ENCODE peak calls at places on chromosome 11, in nine cellular contexts. B is colonic mucosa, H is cardiac muscle cell, E is heart left ventricle, A is body of pancreas, S is uterus, D is psoas muscle, Z is adipocyte, V is hepatocyte. T is an unnamed sample. For H3K27me3, the result is how much of the 10 kb centered on the place peaks cover.

GRCh38 chr11:108340958-108341357 is 118.1 kb downstream of the ATM start:
- DNase-seq in B (no peak), H (no peak), E (no peak), A (no peak), S (no peak), D (no peak), Z (no peak), V (peak), T (no peak)

GRCh38 chr11:24773326-24773725 is 276.5 kb downstream of the LUZP2 start:
- DNase-seq in B (no peak), H (no peak), E (no peak), A (no peak), S (no peak), D (no peak), Z (no peak), V (no peak), T (no peak)

GRCh38 chr11:115226556-115226955 is 277.7 kb downstream of the CADM1 start:
- DNase-seq in B (no peak), H (peak), E (no peak), A (no peak), S (no peak), D (no peak), Z (peak), V (peak), T (peak)

GRCh38 chr11:73168925-73169579 is 26.9 kb upstream of the FCHSD2 start:
- DNase-seq in B (no peak), H (no peak), E (no peak), A (no peak), S (no peak), D (peak), Z (no peak), V (no peak), T (no peak)

GRCh38 chr11:535519-536454 is at the start of gene HRAS:
- DNase-seq in B (peak), H (peak), E (peak), A (peak), S (peak), D (peak), Z (peak), V (peak), T (peak)

GRCh38 chr11:10752061-10752460 is 1.0 kb downstream of the CTR9 start:
- DNase-seq in B (no peak), H (no peak), E (no peak), A (no peak), S (no peak), D (no peak), Z (no peak), V (no peak), T (no peak)

GRCh38 chr11:86087281-86087680 is 18.4 kb upstream of the PICALM start:
- DNase-seq in B (no peak), H (no peak), E (no peak), A (no peak), S (no peak), D (no peak), Z (no peak), V (no peak), T (no peak)

GRCh38 chr11:70885721-70886305 is 366.6 kb downstream of the SHANK2 start:
- DNase-seq in B (no peak), H (peak), E (no peak), A (no peak), S (no peak), D (no peak), Z (no peak), V (no peak), T (peak)

GRCh38 chr11:34977039-34977906 is 60.9 kb downstream of the PDHX start:
- DNase-seq in B (no peak), H (peak), E (no peak), A (no peak), S (no peak), D (no peak), Z (peak), V (no peak), T (peak)

GRCh38 chr11:34250732-34251639 is 106.8 kb downstream of the ABTB2 start:
- DNase-seq in B (peak), H (no peak), E (peak), A (no peak), S (peak), D (peak), Z (peak), V (peak), T (peak)

GRCh38 chr11:11748706-11749365 is 92.9 kb upstream of the USP47 start:
- DNase-seq in B (no peak), H (no peak), E (no peak), A (no peak), S (no peak), D (no peak), Z (no peak), V (no peak), T (peak)

GRCh38 chr11:46429709-46430108 is 38.1 kb upstream of the CHRM4 start:
- DNase-seq in B (no peak), H (no peak), E (no peak), A (no peak), S (no peak), D (no peak), Z (peak), V (no peak), T (peak)

GRCh38 chr11:14764899-14765527 is 121.4 kb downstream of the PDE3B start:
- DNase-seq in B (no peak), H (peak), E (no peak), A (no peak), S (no peak), D (no peak), Z (peak), V (no peak), T (peak)

GRCh38 chr11:68582416-68583046 is 101.8 kb upstream of the GAL start:
- DNase-seq in B (no peak), H (no peak), E (peak), A (no peak), S (no peak), D (peak), Z (no peak), V (no peak), T (no peak)

GRCh38 chr11:12603362-12604088 is 70.7 kb upstream of the TEAD1 start:
- DNase-seq in B (no peak), H (no peak), E (no peak), A (no peak), S (no peak), D (no peak), Z (no peak), V (no peak), T (no peak)

GRCh38 chr11:72591785-72592490 is 82.3 kb downstream of the PDE2A start:
- DNase-seq in B (no peak), H (no peak), E (no peak), A (no peak), S (no peak), D (no peak), Z (no peak), V (no peak), T (no peak)

GRCh38 chr11:33894402-33894754 is 2.5 kb upstream of the LMO2 start:
- DNase-seq in B (no peak), H (no peak), E (no peak), A (no peak), S (no peak), D (no peak), Z (no peak), V (no peak), T (no peak)

GRCh38 chr11:102560555-102561011 is 30.0 kb upstream of the MMP7 start:
- DNase-seq in B (no peak), H (peak), E (no peak), A (no peak), S (peak), D (no peak), Z (peak), V (no peak), T (peak)

GRCh38 chr11:72743321-72744221 is 8.6 kb downstream of the ARAP1 start:
- DNase-seq in B (no peak), H (no peak), E (no peak), A (no peak), S (no peak), D (peak), Z (no peak), V (no peak), T (no peak)

GRCh38 chr11:44005076-44005800 is 42.5 kb upstream of the ACCSL start:
- DNase-seq in B (peak), H (no peak), E (no peak), A (no peak), S (peak), D (no peak), Z (no peak), V (no peak), T (no peak)

GRCh38 chr11:32433249-32434115 is 1.9 kb downstream of the WT1 start:
- DNase-seq in B (no peak), H (peak), E (no peak), A (no peak), S (no peak), D (no peak), Z (no peak), V (no peak), T (no peak)

GRCh38 chr11:122592641-122593040 is 62.9 kb upstream of the UBASH3B start:
- DNase-seq in B (no peak), H (no peak), E (no peak), A (peak), S (no peak), D (no peak), Z (no peak), V (no peak), T (no peak)

GRCh38 chr11:18773681-18774080 is 17.9 kb downstream of the PTPN5 start:
- DNase-seq in B (no peak), H (no peak), E (no peak), A (no peak), S (no peak), D (no peak), Z (no peak), V (no peak), T (no peak)

DNA sequence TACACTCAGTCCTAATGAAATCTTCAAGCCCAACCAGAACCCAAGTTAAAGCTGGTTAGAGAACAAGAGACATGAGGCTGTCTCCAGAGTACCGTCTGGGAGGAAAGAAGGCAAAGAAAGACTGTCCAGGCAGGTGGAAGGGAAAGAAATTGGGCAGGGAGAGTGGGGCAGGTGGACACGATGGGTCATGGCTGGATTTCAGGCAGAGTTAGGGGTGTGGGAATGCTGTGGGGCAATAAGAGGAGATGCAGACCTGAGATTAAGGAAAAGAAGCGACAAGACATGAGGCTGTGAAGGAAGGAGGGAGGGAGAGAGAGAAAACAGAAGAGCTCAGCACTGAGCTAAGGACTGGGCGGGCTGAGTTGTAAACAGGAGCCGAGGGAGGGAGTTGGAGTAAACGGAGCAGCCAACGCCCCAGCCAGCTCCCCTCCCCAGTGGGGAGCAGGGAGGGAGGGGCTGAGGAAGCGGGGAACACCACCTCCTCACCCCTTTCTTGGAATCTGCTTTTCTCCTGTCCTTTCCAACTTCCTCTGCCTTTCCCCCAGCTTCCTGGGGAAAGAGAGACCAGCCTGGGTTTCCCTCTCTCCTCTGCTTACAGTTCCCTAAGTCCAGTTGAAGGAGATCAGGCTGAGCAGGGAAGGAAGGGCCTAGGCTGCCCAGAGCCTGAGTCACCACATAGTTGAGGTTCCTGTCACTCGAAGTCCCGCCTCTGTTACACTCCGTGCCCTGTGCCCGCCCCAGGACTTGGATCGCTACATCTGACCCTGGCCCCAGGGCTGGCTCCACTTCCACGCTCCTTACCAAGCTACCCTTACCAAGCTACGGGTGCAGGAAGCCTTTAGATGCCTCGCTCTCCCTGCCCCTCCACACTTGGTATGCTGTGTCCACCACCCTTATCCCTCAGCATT is 6.6 kb upstream of the AHNAK start:
- DNase-seq in B (peak), H (peak), E (peak), A (peak), S (peak), D (peak), Z (peak), V (peak), T (peak)
- H3K4me3 ChIP-seq in B (peak), H (no peak), E (peak), A (no peak), S (peak), D (peak), Z (peak), V (no peak), T (peak)

GRCh38 chr11:67050139-67050538 is 6.5 kb upstream of the RHOD start:
- DNase-seq in B (no peak), H (no peak), E (no peak), A (no peak), S (no peak), D (no peak), Z (no peak), V (no peak), T (no peak)

GRCh38 chr11:67045314-67045713 is 11.3 kb upstream of the RHOD start:
- DNase-seq in B (no peak), H (peak), E (no peak), A (no peak), S (no peak), D (peak), Z (peak), V (no peak), T (peak)

GRCh38 chr11:67051945-67052488 is 4.6 kb upstream of the RHOD start:
- DNase-seq in B (no peak), H (no peak), E (no peak), A (no peak), S (no peak), D (no peak), Z (no peak), V (no peak), T (no peak)

GRCh38 chr11:67051494-67051893 is 5.2 kb upstream of the RHOD start:
- DNase-seq in B (no peak), H (no peak), E (no peak), A (no peak), S (no peak), D (no peak), Z (no peak), V (no peak), T (no peak)

GRCh38 chr11:67048515-67048914 is 8.1 kb upstream of the RHOD start:
- DNase-seq in B (no peak), H (no peak), E (no peak), A (no peak), S (no peak), D (no peak), Z (no peak), V (no peak), T (peak)
- H3K27me3 ChIP-seq in B (under half), H (under half), E (under half), A (under half), S (under half), D (under half), Z (under half), V (under half), T (under half)

GRCh38 chr11:66292543-66293332 is 1.0 kb downstream of the TMEM151A start:
- DNase-seq in B (no peak), H (no peak), E (no peak), A (no peak), S (no peak), D (no peak), Z (no peak), V (no peak), T (no peak)

GRCh38 chr11:66290332-66290629 is 1.3 kb upstream of the YIF1A start:
- DNase-seq in B (no peak), H (no peak), E (no peak), A (no peak), S (no peak), D (no peak), Z (no peak), V (no peak), T (no peak)

GRCh38 chr11:66293352-66293751 is 1.7 kb downstream of the TMEM151A start:
- DNase-seq in B (no peak), H (no peak), E (no peak), A (no peak), S (no peak), D (no peak), Z (no peak), V (no peak), T (no peak)

GRCh38 chr11:66291303-66291705 is 390 bp upstream of the TMEM151A start:
- DNase-seq in B (no peak), H (no peak), E (no peak), A (no peak), S (no peak), D (no peak), Z (no peak), V (no peak), T (no peak)

DNA sequence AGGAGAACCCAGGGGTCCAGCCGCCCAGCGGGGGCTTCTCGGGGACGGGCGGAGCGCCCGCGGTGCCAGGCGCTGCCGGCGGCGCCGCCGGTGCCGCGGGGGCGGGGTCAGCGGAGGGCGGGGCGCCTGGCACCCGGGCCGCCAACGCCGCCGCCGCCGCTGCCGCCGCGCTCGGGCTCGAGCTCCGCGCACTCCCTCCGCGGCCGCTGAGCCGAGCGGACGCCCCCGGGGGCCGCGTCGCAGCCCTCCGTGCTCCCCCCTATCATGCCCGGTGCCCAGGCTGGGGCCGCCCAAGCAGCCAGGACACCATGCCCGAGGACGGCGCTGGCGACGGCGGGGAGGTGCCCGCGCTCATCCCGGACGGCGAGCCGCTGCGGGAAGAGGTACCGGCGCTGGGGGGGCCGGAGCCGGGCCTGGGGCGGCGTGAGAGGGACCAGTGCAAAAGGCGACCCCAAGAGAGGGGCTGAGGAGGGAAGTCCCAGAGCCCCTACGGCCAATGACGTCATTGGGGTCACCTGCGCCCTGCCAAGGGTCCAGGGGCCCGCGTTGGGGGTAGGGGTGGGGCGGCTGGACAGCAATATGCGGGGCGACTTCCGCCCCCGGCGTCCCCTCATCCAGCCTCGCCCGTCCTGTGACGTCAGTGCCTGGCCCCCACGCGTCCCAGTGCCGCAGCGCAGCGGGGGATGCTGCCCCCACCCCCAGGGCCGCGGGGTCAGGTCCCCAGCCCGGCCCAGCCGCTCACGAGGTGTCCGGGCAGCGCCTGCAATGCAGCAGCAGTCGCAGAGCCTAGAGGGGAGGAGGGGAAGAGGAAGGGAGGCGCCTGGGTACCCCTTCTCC is at the start of gene TMEM151A:
- DNase-seq in B (no peak), H (no peak), E (no peak), A (peak), S (no peak), D (no peak), Z (peak), V (peak), T (peak)
- H3K4me3 ChIP-seq in B (peak), H (peak), E (peak), A (peak), S (no peak), D (peak), Z (peak), V (no peak), T (peak)

GRCh38 chr11:64613648-64614047 is 22.6 kb downstream of the SLC22A12 start:
- DNase-seq in B (no peak), H (no peak), E (no peak), A (no peak), S (no peak), D (no peak), Z (no peak), V (no peak), T (no peak)
- H3K27me3 ChIP-seq in B (under half), H (under half), E (under half), A (under half), S (under half), D (under half), Z (under half), V (under half), T (under half)

GRCh38 chr11:116281173-116282160 is 491.3 kb downstream of the BUD13 start:
- DNase-seq in B (no peak), H (no peak), E (no peak), A (no peak), S (no peak), D (no peak), Z (no peak), V (no peak), T (no peak)

GRCh38 chr11:116275634-116276033 is 497.2 kb downstream of the BUD13 start:
- DNase-seq in B (no peak), H (no peak), E (no peak), A (no peak), S (peak), D (no peak), Z (no peak), V (no peak), T (peak)

GRCh38 chr11:116272181-116272789 is 500.5 kb downstream of the BUD13 start:
- DNase-seq in B (no peak), H (no peak), E (no peak), A (no peak), S (no peak), D (no peak), Z (no peak), V (no peak), T (no peak)

GRCh38 chr11:116278076-116278475 is 494.7 kb downstream of the BUD13 start:
- DNase-seq in B (no peak), H (no peak), E (no peak), A (no peak), S (no peak), D (no peak), Z (no peak), V (no peak), T (no peak)

DNA sequence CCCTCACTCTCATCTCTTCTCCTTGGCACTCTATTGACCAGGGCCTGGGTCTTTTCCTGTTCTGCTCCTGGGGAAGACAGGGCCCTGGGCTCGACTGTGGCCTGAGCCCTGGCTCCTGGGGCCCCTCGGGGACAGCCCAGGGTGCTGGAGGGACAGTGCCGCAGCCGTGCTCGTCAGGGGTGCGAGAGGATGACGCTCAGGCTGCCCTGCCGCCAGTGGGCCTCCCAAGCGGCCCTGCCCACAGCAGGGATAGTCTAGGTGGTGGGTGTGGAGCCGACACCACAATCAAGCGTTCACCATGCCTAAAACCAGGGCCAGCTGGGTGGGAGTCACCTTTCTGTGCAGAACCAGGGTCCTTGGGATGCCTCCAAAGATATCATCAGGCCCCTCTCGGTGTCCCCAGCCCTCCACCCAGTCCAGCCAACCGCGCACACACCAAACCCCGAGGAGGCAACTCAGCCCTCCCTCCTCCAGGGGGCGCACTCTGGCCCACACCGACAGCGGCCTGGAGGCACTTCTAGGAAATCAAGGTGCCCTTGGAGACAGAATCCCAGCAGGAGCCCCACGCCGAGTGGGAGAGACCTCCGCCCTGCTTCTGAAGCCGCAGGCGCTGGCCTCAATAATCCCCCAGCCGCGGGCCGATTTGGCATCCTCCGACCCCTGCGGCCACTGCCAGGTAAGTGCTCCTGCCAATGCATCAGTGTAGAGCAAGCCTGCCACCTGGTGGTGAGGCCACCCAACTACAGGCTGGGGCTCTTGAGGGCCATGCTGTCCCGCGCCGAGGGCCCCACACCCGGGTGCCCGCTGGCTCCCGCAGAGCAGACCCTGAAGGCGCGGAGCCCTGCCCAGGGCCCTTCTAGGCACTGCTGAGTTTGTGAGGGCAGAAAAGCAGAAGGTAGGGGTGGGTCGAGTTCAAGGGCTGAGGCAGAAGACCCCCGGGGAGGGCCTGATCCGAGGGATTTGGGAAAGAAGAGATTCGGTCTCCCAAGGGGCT is 496.4 kb downstream of the BUD13 start:
- DNase-seq in B (peak), H (peak), E (peak), A (peak), S (peak), D (peak), Z (peak), V (peak), T (peak)
- H3K4me3 ChIP-seq in B (peak), H (peak), E (peak), A (no peak), S (peak), D (peak), Z (no peak), V (no peak), T (no peak)

T was measured in GM23248.